ENCODE peak calls at places on chromosomes 13 and 19, in four cellular contexts. K is stimulated activated CD4-positive, alpha-beta T cell treated with anti-CD3 and anti-CD28 coated beads, Interleukin-12 subunit alpha, Interleukin-12 subunit beta, amount 100 ng/mL, for 4 hours; J is activated effector memory CD4-positive, alpha-beta T cell treated with anti-CD3 and anti-CD28 coated beads, Interleukin-2, amount 50 U/mL, for 16 hours; H is transverse colon. I is an unnamed sample.

GRCh38 chr13:24184265-24184841 is 23.8 kb downstream of the SPATA13 start:
- DNase-seq in K (no peak), J (no peak), H (no peak), I (no peak)

GRCh38 chr13:110261166-110262081 is 45.5 kb downstream of the COL4A1 start:
- DNase-seq in K (no peak), J (no peak), H (no peak), I (no peak)

GRCh38 chr19:4577020-4577782 is 17.7 kb upstream of the SEMA6B start:
- DNase-seq in K (no peak), J (no peak), H (no peak), I (no peak)

GRCh38 chr13:26445092-26445491 is 112.4 kb upstream of the WASF3 start:
- DNase-seq in K (no peak), J (no peak), H (no peak), I (no peak)

GRCh38 chr13:20713751-20714150 is 10.3 kb downstream of the IL17D start:
- DNase-seq in K (no peak), J (no peak), H (no peak), I (no peak)

GRCh38 chr13:44352671-44353070 is 21.0 kb upstream of the SERP2 start:
- DNase-seq in K (no peak), J (no peak), H (no peak), I (no peak)

GRCh38 chr19:43776285-43776684 is 4.5 kb downstream of the KCNN4 start:
- DNase-seq in K (peak; percentile 74), J (peak; percentile 87), H (no peak), I (no peak)

GRCh38 chr13:99812611-99813010 is 159.0 kb downstream of the ZIC5 start:
- DNase-seq in K (no peak), J (no peak), H (no peak), I (no peak)

I was measured in NCI-H2081 treated with DMSO at 0.1 percent for 48 hours.